ENCODE peak calls at places on chromosome 11, in six cellular contexts. A is sigmoid colon, T is HCT116, Y is Panc1, N is SK-N-SH, X is stomach. Q is an unnamed sample. For H3K9me3, the result is how much of the 10 kb centered on the place peaks cover.

GRCh38 chr11:44066732-44067131 is 662 bp downstream of the ACCS start:
- DNase-seq in Y (no peak), X (no peak), T (peak), N (peak), A (peak), Q (peak)

GRCh38 chr11:67376022-67376386 is 2.6 kb upstream of the CLCF1 start:
- DNase-seq in X (no peak), A (no peak), N (no peak), Y (no peak), T (no peak), Q (no peak)

GRCh38 chr11:66856496-66857233 is at the start of gene LRFN4:
- DNase-seq in N (peak), X (peak), A (peak), T (no peak), Y (no peak), Q (no peak)

GRCh38 chr11:110852925-110853324 is 140.7 kb upstream of the ARHGAP20 start:
- DNase-seq in N (no peak), T (no peak), Y (no peak), A (no peak), X (no peak), Q (no peak)

GRCh38 chr11:124798991-124799383 is 1.2 kb downstream of the MSANTD2 start:
- DNase-seq in X (no peak), T (no peak), N (peak), Y (no peak), A (no peak), Q (no peak)

GRCh38 chr11:92711913-92712312 is 257.5 kb upstream of the MTNR1B start:
- DNase-seq in Y (no peak), X (no peak), N (no peak), T (no peak), A (no peak), Q (no peak)

GRCh38 chr11:116073854-116074837 is 569.9 kb upstream of the CADM1 start:
- DNase-seq in A (no peak), T (no peak), N (no peak), X (no peak), Y (no peak), Q (no peak)

GRCh38 chr11:2975594-2975993 is 16.5 kb downstream of the NAP1L4 start:
- DNase-seq in A (no peak), Y (no peak), T (peak), N (peak), X (peak), Q (no peak)

GRCh38 chr11:117145393-117145761 is 1.3 kb downstream of the PAFAH1B2 start:
- DNase-seq in N (peak), X (no peak), A (no peak), Y (no peak), T (no peak), Q (no peak)

GRCh38 chr11:64803163-64803845 is at the start of gene MAP4K2:
- DNase-seq in Y (peak), T (peak), A (peak), N (peak), X (peak), Q (no peak)

GRCh38 chr11:100903284-100903683 is 216.2 kb downstream of the ARHGAP42 start:
- DNase-seq in Y (no peak), A (no peak), T (no peak), N (no peak), X (no peak), Q (no peak)

GRCh38 chr11:100910808-100911207 is 218.8 kb downstream of the PGR start:
- DNase-seq in Y (no peak), T (no peak), A (no peak), N (no peak), X (no peak), Q (no peak)

GRCh38 chr11:100902454-100903141 is 215.5 kb downstream of the ARHGAP42 start:
- DNase-seq in A (no peak), X (no peak), T (no peak), Y (no peak), N (no peak), Q (no peak)

GRCh38 chr11:100908746-100909145 is 220.9 kb downstream of the PGR start:
- DNase-seq in N (no peak), A (no peak), X (no peak), Y (no peak), T (no peak), Q (no peak)

GRCh38 chr11:100905684-100906083 is 218.6 kb downstream of the ARHGAP42 start:
- DNase-seq in T (no peak), Y (no peak), N (no peak), X (no peak), A (no peak), Q (no peak)
- H3K9me3 ChIP-seq in T (under half), Y (under half), N (under half), X (under half), A (under half), Q (under half)

DNA sequence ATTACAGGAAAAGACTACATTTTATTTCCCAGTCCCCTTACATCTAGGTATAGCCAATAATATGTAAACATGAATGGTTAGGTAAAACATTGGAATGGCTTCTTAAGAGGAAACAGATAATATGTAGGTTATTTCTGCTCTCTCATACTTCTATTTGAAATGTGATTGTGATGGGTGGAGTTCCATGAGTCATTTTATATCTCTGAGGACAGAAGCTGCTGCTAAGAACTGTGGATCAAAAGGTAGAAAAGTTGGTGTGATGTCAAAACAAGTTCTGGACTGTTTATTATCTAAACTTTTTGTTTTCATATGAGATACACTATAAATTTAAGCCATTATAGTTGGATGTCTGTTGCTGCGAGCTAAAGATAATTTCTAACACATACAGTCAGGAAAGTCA is 799.4 kb upstream of the TENM4 start:
- DNase-seq in A (no peak), Y (no peak), X (no peak), T (no peak), N (no peak), Q (no peak)
- TF ChIP-seq POLR2AphosphoS5 in A (no peak), Y (no peak), X (no peak), T (no peak), N (no peak), Q (no peak)

DNA sequence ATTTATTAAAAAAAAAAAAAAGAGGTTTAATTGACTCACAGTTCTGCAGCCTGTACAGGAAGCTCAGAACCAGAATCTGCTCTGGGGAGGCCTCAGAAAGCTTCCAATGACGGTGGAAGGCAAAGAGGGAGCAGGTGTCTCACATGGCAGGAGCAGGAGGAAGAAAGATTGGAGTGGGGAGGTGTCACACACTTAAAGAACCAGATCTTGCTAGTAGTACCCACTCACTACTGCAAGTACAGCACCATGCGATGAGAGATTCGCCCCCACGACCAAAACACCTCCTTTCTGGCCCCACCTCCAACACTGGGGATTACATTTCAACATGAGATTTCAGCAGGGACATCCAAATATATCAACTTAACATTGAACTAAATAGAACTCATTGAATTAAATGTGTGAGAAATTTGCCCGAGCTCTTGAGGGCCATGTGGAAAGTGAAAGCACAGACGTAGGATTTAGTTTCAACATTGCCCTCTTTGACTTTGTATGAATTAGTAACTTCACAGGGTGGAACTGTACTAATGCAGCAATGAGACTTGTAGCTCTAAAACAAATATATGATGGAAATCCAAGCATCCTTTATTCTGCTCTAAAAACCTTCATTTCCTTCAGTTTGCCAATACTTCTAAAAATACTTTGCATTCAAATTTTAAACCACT is 628.2 kb downstream of the FAM181B start:
- DNase-seq in T (no peak), N (no peak), A (no peak), X (no peak), Y (no peak), Q (no peak)
- H3K4me3 ChIP-seq in T (no peak), N (no peak), A (no peak), X (no peak), Y (peak), Q (no peak)

GRCh38 chr11:88259431-88259830 is 78.1 kb downstream of the CTSC start:
- DNase-seq in N (no peak), Y (no peak), A (no peak), X (no peak), T (no peak), Q (no peak)
- H3K9me3 ChIP-seq in N (under half), Y (under half), A (under half), X (under half), T (under half), Q (under half)